ENCODE peak calls at places on chromosomes 6 and 20, in four cellular contexts. G, T, U and Q are unnamed samples.

GRCh38 chr20:39986231-39986904 is 702.7 kb downstream of the MAFB start:
- DNase-seq in G (no peak), T (peak), U (no peak), Q (no peak)

GRCh38 chr6:109308018-109308492 is 74.2 kb downstream of the CD164 start:
- DNase-seq in G (no peak), T (no peak), U (peak), Q (peak)

GRCh38 chr6:20808439-20808838 is 274.2 kb downstream of the CDKAL1 start:
- DNase-seq in G (no peak), T (no peak), U (no peak), Q (no peak)

GRCh38 chr6:75624988-75625387 is 23.3 kb downstream of the SENP6 start:
- DNase-seq in G (no peak), T (no peak), U (no peak), Q (no peak)

GRCh38 chr6:90495216-90495817 is 91.6 kb downstream of the MAP3K7 start:
- DNase-seq in G (no peak), T (no peak), U (no peak), Q (no peak)

GRCh38 chr20:10662151-10662550 is 11.6 kb downstream of the JAG1 start:
- DNase-seq in G (no peak), T (no peak), U (no peak), Q (no peak)

GRCh38 chr6:167331565-167331964 is 6.7 kb downstream of the TTLL2 start:
- DNase-seq in G (no peak), T (no peak), U (no peak), Q (no peak)

GRCh38 chr6:150072201-150072600 is 3.3 kb upstream of the ULBP3 start:
- DNase-seq in G (peak), T (no peak), U (peak), Q (peak)

GRCh38 chr20:916125-916799 is at the start of gene ANGPT4:
- DNase-seq in G (no peak), T (no peak), U (no peak), Q (no peak)

GRCh38 chr6:11425431-11425871 is 112.1 kb upstream of the TMEM170B start:
- DNase-seq in G (no peak), T (no peak), U (no peak), Q (peak)

GRCh38 chr6:25041676-25042598 is 106.2 kb upstream of the RIPOR2 start:
- DNase-seq in G (no peak), T (no peak), U (no peak), Q (no peak)

GRCh38 chr6:167761794-167762258 is 64.9 kb upstream of the AFDN start:
- DNase-seq in G (no peak), T (no peak), U (no peak), Q (peak)

GRCh38 chr6:142845624-142846458 is 99.1 kb downstream of the HIVEP2 start:
- DNase-seq in G (peak), T (peak), U (peak), Q (peak)

GRCh38 chr6:116398366-116399005 is 27.7 kb downstream of the DSE start:
- DNase-seq in G (no peak), T (no peak), U (no peak), Q (no peak)

GRCh38 chr6:111606620-111607115 is 990 bp upstream of the TRAF3IP2 start:
- DNase-seq in G (no peak), T (no peak), U (no peak), Q (no peak)

GRCh38 chr20:19283503-19283902 is 71.1 kb downstream of the SLC24A3 start:
- DNase-seq in G (no peak), T (no peak), U (no peak), Q (no peak)

GRCh38 chr20:4027590-4028265 is 12.4 kb upstream of the RNF24 start:
- DNase-seq in G (no peak), T (no peak), U (no peak), Q (no peak)

GRCh38 chr6:112366695-112367546 is 19.8 kb downstream of the RFPL4B start:
- DNase-seq in G (no peak), T (peak), U (no peak), Q (no peak)

GRCh38 chr6:56764081-56764566 is 121.4 kb upstream of the DST start:
- DNase-seq in G (peak), T (peak), U (peak), Q (peak)

GRCh38 chr6:131060311-131060710 is 2.7 kb downstream of the EPB41L2 start:
- DNase-seq in G (no peak), T (no peak), U (no peak), Q (no peak)

GRCh38 chr6:18096423-18096822 is 26.1 kb downstream of the NHLRC1 start:
- DNase-seq in G (no peak), T (no peak), U (no peak), Q (no peak)

GRCh38 chr6:37489697-37490336 is 9.9 kb downstream of the CCDC167 start:
- DNase-seq in G (no peak), T (peak), U (no peak), Q (peak)

GRCh38 chr6:971981-972640 is 279.2 kb upstream of the EXOC2 start:
- DNase-seq in G (no peak), T (no peak), U (no peak), Q (no peak)

GRCh38 chr6:21377356-21377755 is 216.2 kb upstream of the SOX4 start:
- DNase-seq in G (no peak), T (no peak), U (no peak), Q (no peak)

GRCh38 chr20:34001378-34001777 is 7.7 kb downstream of the RALY start:
- DNase-seq in G (no peak), T (no peak), U (no peak), Q (no peak)

DNA sequence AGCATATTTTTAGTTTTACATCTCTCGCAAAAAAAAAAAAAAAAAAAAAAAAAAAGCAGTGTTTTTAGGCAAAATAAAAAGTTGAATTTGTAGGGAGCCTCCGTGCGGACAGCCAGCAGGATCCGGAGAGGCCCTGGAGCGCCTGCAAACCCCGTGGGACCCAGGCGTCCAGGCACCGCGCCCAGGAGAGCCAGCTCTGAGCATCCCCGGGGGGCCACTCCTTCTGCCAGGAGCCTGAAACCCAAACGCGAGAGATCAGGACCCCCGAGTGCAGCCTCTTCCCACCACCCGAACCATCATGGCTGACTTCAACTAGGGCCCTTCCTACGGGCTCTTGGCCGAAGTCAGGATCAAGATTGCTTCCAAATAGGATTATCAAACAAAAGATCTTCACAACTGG is 54.1 kb upstream of the LY86 start:
- DNase-seq in G (no peak), T (no peak), U (no peak), Q (no peak)
- TF ChIP-seq ELF1 in G (no peak), T (no peak), U (no peak), Q (no peak)

GRCh38 chr20:43825635-43826034 is 89.0 kb upstream of the TOX2 start:
- DNase-seq in G (no peak), T (no peak), U (no peak), Q (no peak)

GRCh38 chr20:43827940-43828562 is 86.6 kb upstream of the TOX2 start:
- DNase-seq in G (no peak), T (no peak), U (no peak), Q (no peak)

GRCh38 chr20:43821795-43822194 is 92.9 kb upstream of the TOX2 start:
- DNase-seq in G (no peak), T (no peak), U (no peak), Q (no peak)

GRCh38 chr20:43824279-43824678 is 90.4 kb upstream of the TOX2 start:
- DNase-seq in G (no peak), T (no peak), U (no peak), Q (no peak)

DNA sequence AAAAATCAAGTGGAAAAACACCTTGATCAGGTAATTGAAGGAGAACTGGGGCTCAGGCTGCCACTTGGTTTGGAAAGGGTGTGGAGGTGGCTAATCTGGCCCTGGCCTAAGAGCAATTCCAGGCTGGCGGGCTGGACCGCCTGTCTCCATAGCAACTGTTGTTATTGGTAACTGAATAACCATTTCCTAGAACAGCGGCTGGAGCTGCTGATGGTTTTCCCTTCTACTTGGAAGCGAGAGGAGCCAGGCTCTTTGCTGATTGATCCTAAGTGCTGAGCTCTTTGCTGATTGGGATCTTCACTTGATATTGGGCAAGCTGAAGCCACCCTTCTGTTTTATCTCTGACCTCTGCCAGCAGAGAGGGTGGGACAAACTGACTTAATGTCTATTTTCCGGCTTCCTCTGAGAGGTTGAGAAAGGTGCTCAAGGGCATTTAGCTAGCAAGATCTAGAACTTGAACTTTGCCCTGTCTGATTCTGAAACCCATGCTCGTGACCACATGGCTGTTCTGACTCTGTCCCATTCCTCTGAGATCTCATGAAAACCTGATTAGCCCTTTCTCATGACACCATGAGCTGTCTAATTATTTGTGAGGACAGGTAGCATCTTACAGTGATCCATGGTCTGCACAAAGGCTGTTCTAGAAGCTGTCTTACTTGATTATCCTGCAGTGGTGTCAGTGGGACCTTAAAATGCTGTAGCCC is 89.8 kb upstream of the TOX2 start:
- DNase-seq in G (no peak), T (peak), U (peak), Q (peak)
- H2AFZ ChIP-seq in G (no peak), T (no peak), U (no peak), Q (no peak)

GRCh38 chr20:62639765-62640164 is 2.5 kb upstream of the SLCO4A1 start:
- DNase-seq in G (no peak), T (no peak), U (no peak), Q (peak)
- TF ChIP-seq ELF1 in G (no peak), T (no peak), U (no peak), Q (no peak)

GRCh38 chr6:140281794-140282193 is 907.3 kb upstream of the CITED2 start:
- DNase-seq in G (no peak), T (no peak), U (no peak), Q (peak)

GRCh38 chr6:140285998-140286690 is 911.7 kb upstream of the CITED2 start:
- DNase-seq in G (no peak), T (no peak), U (no peak), Q (no peak)

GRCh38 chr6:140285471-140285870 is 911.0 kb upstream of the CITED2 start:
- DNase-seq in G (no peak), T (no peak), U (no peak), Q (no peak)

GRCh38 chr6:140283197-140283596 is 908.7 kb upstream of the CITED2 start:
- DNase-seq in G (no peak), T (no peak), U (no peak), Q (no peak)

GRCh38 chr6:140284871-140285270 is 910.4 kb upstream of the CITED2 start:
- DNase-seq in G (no peak), T (no peak), U (no peak), Q (no peak)
- H2AFZ ChIP-seq in G (no peak), T (no peak), U (no peak), Q (no peak)

DNA sequence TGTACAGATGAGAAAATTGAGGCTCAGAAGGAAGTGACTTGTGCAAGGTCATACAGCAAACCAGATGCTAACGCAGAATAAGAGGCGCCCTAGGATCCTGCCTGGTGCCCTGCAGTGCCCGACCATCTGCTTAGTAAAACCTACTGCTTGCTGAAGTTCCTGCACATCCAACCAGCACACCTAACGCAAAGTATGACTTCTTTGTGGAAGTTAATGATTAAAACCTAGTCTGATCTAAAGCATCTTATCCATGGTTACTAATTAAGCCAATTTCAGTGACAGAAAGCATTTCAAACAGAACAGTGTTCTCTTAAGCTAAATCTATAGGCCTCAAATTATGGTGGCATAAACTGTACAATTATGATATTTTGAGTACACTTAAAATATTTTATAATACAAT is 37.3 kb upstream of the BEND3 start:
- DNase-seq in G (no peak), T (no peak), U (no peak), Q (peak)
- TF ChIP-seq ELF1 in G (no peak), T (no peak), U (no peak), Q (no peak)